ENCODE peak calls at places on chromosome 14, in six cellular contexts. D is ovary, B is A549, N is esophagus squamous epithelium, V is HCT116, T is breast epithelium. U is an unnamed sample.
A peak's percentile ranks its signal among the peaks of the same experiment; 100 is the strongest.

GRCh38 chr14:99118046-99118721 is 153.8 kb downstream of the BCL11B start:
- DNase-seq in T (no peak), V (no peak), B (no peak), N (no peak), D (no peak), U (no peak)

GRCh38 chr14:70624972-70625371 is 16.7 kb upstream of the TTC9 start:
- DNase-seq in T (no peak), D (no peak), N (no peak), B (no peak), V (no peak), U (no peak)

GRCh38 chr14:25032092-25032784 is 17.7 kb downstream of the STXBP6 start:
- DNase-seq in N (no peak), B (no peak), T (no peak), D (no peak), V (no peak), U (no peak)

GRCh38 chr14:24337824-24338175 is 2.0 kb downstream of the RIPK3 start:
- DNase-seq in N (no peak), T (no peak), V (no peak), B (no peak), D (no peak), U (no peak)

GRCh38 chr14:24398298-24398942 is 383 bp upstream of the NYNRIN start:
- DNase-seq in T (no peak), V (no peak), D (peak; percentile 68), B (no peak), N (no peak), U (peak; percentile 85)

GRCh38 chr14:97832734-97833133 is 1035.6 kb downstream of the VRK1 start:
- DNase-seq in B (no peak), N (no peak), D (no peak), T (no peak), V (no peak), U (no peak)

GRCh38 chr14:49908433-49908782 is 15.5 kb downstream of the ARF6 start:
- DNase-seq in V (no peak), N (no peak), T (no peak), D (no peak), B (peak; percentile 33), U (no peak)

GRCh38 chr14:61203059-61203753 is 77.9 kb downstream of the TMEM30B start:
- DNase-seq in N (no peak), T (no peak), V (no peak), D (no peak), B (no peak), U (no peak)

GRCh38 chr14:36452850-36453249 is 67.2 kb downstream of the NKX2-1 start:
- DNase-seq in N (no peak), B (no peak), V (no peak), T (no peak), D (no peak), U (no peak)

GRCh38 chr14:68404652-68405183 is 388.1 kb downstream of the ZFP36L1 start:
- DNase-seq in N (no peak), B (no peak), D (no peak), V (no peak), T (no peak), U (no peak)
- TF ChIP-seq POLR2A in N (no peak), B (no peak), D (no peak), V (no peak), T (no peak), U (no peak)

DNA sequence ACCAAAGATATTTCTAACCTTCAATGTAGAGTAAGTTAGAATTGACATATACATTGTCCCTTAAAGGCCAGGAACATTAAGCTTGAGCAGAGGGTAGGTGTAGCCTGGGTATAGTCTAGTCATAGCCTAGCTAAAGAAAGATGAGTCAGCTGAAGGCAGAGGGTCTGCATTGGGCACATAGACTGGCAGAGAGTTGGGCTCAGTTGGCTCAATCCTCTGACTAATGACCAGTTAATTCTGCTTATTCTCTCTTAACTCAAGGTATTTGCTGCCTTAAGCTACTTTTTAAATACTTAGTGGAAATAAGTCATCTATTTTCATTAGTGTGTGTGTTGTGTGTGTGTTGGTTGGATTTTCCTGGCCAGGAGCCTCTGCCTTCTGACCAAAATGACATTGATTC is 467.1 kb downstream of the RAD51B start:
- DNase-seq in B (no peak), N (no peak), D (no peak), T (no peak), V (no peak), U (no peak)
- H3K4me1 ChIP-seq in B (peaks cover 14% of the 10 kb centered on the region), N (peaks cover 28% of the 10 kb centered on the region), D (peaks cover 15% of the 10 kb centered on the region), T (peaks cover 10% of the 10 kb centered on the region), V (peaks cover 5% of the 10 kb centered on the region), U (peaks cover 30% of the 10 kb centered on the region)

GRCh38 chr14:38070213-38070612 is 137.5 kb upstream of the SSTR1 start:
- DNase-seq in N (no peak), D (no peak), T (no peak), B (no peak), V (no peak), U (no peak)

GRCh38 chr14:38065101-38065762 is 142.5 kb upstream of the SSTR1 start:
- DNase-seq in V (no peak), N (no peak), B (no peak), D (no peak), T (no peak), U (no peak)
- H3K27ac ChIP-seq in V (no peak overlapping the region), N (no peak overlapping the region), B (no peak overlapping the region), D (no peak overlapping the region), T (no peak overlapping the region), U (no peak overlapping the region)

DNA sequence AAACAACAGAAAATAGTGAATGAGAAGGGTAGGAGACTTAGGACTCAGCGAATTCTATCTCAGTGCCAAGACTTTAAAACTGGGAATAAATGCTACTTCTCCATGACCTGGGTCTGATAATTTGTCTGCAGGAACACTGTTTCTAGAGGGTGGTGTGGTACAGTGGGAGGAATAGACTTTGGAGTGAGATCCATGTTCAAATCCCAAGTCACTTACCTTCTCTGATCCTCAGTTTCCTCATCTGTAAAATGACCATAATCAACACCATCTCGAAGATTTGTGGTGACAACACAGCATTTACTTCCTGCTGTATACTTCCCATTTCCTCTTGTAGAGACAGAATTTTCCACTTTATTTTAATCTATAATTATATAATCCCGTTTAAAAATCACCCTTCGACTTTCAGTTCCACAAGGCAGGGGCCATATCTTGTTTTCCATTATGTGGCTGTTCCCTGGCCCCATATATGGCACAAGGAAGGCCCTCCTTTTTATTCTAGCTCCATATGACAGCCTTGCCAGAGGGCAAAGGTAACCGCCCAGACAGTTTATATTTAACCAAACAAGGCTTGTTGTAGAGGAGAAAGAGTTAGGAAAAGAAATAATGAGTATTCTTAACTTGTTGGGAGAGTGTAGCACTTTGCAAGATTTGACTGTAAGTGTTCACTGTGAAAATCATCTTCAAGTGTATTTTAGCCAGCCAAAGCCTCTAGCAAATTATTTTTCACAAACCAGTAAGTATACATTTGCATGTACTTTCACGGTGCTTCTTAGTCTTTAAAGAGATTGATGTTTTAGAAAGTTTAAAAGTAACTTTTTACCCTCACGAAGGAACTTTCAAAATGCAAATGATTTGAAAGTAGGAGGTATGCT is 243.1 kb downstream of the AKAP6 start:
- DNase-seq in D (no peak), B (no peak), N (no peak), T (no peak), V (no peak), U (no peak)
- TF ChIP-seq POLR2A in D (no peak), B (no peak), N (no peak), T (no peak), V (no peak), U (no peak)

GRCh38 chr14:103186241-103186835 is 63.1 kb downstream of the TNFAIP2 start:
- DNase-seq in V (no peak), B (no peak), N (no peak), T (no peak), D (no peak), U (no peak)

GRCh38 chr14:103184046-103184445 is 60.8 kb downstream of the TNFAIP2 start:
- DNase-seq in V (no peak), N (no peak), T (no peak), D (no peak), B (no peak), U (no peak)

GRCh38 chr14:103186894-103187586 is 63.8 kb downstream of the TNFAIP2 start:
- DNase-seq in T (no peak), N (no peak), V (no peak), D (no peak), B (no peak), U (no peak)

GRCh38 chr14:103187911-103188310 is 64.7 kb downstream of the TNFAIP2 start:
- DNase-seq in V (no peak), D (no peak), T (no peak), B (no peak), N (no peak), U (no peak)

GRCh38 chr14:103185051-103186027 is 62.1 kb downstream of the TNFAIP2 start:
- DNase-seq in T (no peak), V (peak; percentile 40), N (no peak), D (no peak), B (peak; percentile 31), U (no peak)
- H3K4me1 ChIP-seq in T (no peaks in the 10 kb centered on the region), V (peaks cover 9% of the 10 kb centered on the region), N (peaks cover 8% of the 10 kb centered on the region), D (peaks cover 2% of the 10 kb centered on the region), B (peaks cover 28% of the 10 kb centered on the region), U (peaks cover 10% of the 10 kb centered on the region)

GRCh38 chr14:91331761-91332447 is 85.7 kb downstream of the CCDC88C start:
- DNase-seq in T (no peak), D (no peak), V (no peak), B (no peak), N (no peak), U (peak; percentile 81)

GRCh38 chr14:91336093-91336450 is 81.5 kb downstream of the CCDC88C start:
- DNase-seq in B (no peak), T (no peak), N (no peak), V (no peak), D (no peak), U (no peak)

GRCh38 chr14:91332448-91333059 is 85.1 kb downstream of the CCDC88C start:
- DNase-seq in B (no peak), N (no peak), V (no peak), T (no peak), D (no peak), U (no peak)

GRCh38 chr14:91335191-91336092 is 82.2 kb downstream of the CCDC88C start:
- DNase-seq in V (no peak), T (no peak), N (no peak), B (no peak), D (no peak), U (no peak)

GRCh38 chr14:91333640-91334039 is 84.0 kb downstream of the CCDC88C start:
- DNase-seq in N (no peak), V (no peak), B (no peak), D (no peak), T (no peak), U (no peak)
- H3K27ac ChIP-seq in N (no peak overlapping the region), V (no peak overlapping the region), B (no peak overlapping the region), D (no peak overlapping the region), T (no peak overlapping the region), U (no peak overlapping the region)

GRCh38 chr14:35399083-35399807 is 5.3 kb downstream of the NFKBIA start:
- DNase-seq in V (no peak), D (no peak), B (no peak), N (no peak), T (no peak), U (no peak)
- TF ChIP-seq POLR2A in V (no peak), D (no peak), B (no peak), N (no peak), T (no peak), U (no peak)

GRCh38 chr14:20805485-20805884 is 2.8 kb upstream of the RNASE1 start:
- DNase-seq in D (no peak), B (no peak), V (no peak), N (no peak), T (no peak), U (no peak)
- H3K4me1 ChIP-seq in D (peaks cover 6% of the 10 kb centered on the region), B (peaks cover 5% of the 10 kb centered on the region), V (peaks cover 5% of the 10 kb centered on the region), N (no peaks in the 10 kb centered on the region), T (no peaks in the 10 kb centered on the region), U (no peaks in the 10 kb centered on the region)

U was measured in heart left ventricle.